ENCODE peak calls at places on chromosomes 13 and 19, in five cellular contexts. One of them, this sample, is unnamed.

GRCh38 chr19:2590630-2591399 is 111.7 kb downstream of the GNG7 start:
- DNase-seq in sigmoid colon: peak; percentile 26
- DNase-seq in hepatocyte: no peak
- DNase-seq in breast epithelium: no peak
- DNase-seq in upper lobe of right lung: no peak
- DNase-seq in this sample: no peak

GRCh38 chr19:45882652-45883585 is 3.0 kb downstream of the IRF2BP1 start:
- DNase-seq in sigmoid colon: peak; percentile 91
- DNase-seq in hepatocyte: peak; percentile 95
- DNase-seq in breast epithelium: peak; percentile 82
- DNase-seq in upper lobe of right lung: peak; percentile 91
- DNase-seq in this sample: peak; percentile 31

GRCh38 chr13:34993470-34993869 is 51.4 kb downstream of the NBEA start:
- DNase-seq in sigmoid colon: no peak
- DNase-seq in hepatocyte: no peak
- DNase-seq in breast epithelium: no peak
- DNase-seq in upper lobe of right lung: no peak
- DNase-seq in this sample: peak; percentile 6

GRCh38 chr19:19146000-19146608 is 7.8 kb upstream of the TMEM161A start:
- DNase-seq in sigmoid colon: peak; percentile 87
- DNase-seq in hepatocyte: peak; percentile 72
- DNase-seq in breast epithelium: peak; percentile 75
- DNase-seq in upper lobe of right lung: peak; percentile 89
- DNase-seq in this sample: peak; percentile 8

GRCh38 chr19:8259142-8259921 is 48.8 kb downstream of the CD320 start:
- DNase-seq in sigmoid colon: peak; percentile 22
- DNase-seq in hepatocyte: no peak
- DNase-seq in breast epithelium: no peak
- DNase-seq in upper lobe of right lung: no peak
- DNase-seq in this sample: no peak

GRCh38 chr13:29137995-29138394 is 317.9 kb downstream of the MTUS2 start:
- DNase-seq in sigmoid colon: no peak
- DNase-seq in hepatocyte: no peak
- DNase-seq in breast epithelium: no peak
- DNase-seq in upper lobe of right lung: no peak
- DNase-seq in this sample: no peak

GRCh38 chr13:98938801-98939200 is 39.1 kb downstream of the DOCK9 start:
- DNase-seq in sigmoid colon: no peak
- DNase-seq in hepatocyte: no peak
- DNase-seq in breast epithelium: no peak
- DNase-seq in upper lobe of right lung: no peak
- DNase-seq in this sample: no peak

GRCh38 chr13:52070929-52071523 is 46.5 kb downstream of the UTP14C start:
- DNase-seq in sigmoid colon: no peak
- DNase-seq in hepatocyte: no peak
- DNase-seq in breast epithelium: no peak
- DNase-seq in upper lobe of right lung: no peak
- DNase-seq in this sample: no peak

GRCh38 chr13:114148521-114148855 is 16.1 kb upstream of the RASA3 start:
- DNase-seq in sigmoid colon: no peak
- DNase-seq in hepatocyte: no peak
- DNase-seq in breast epithelium: no peak
- DNase-seq in upper lobe of right lung: peak; percentile 51
- DNase-seq in this sample: no peak

GRCh38 chr13:106573279-106573831 is 5.4 kb upstream of the ARGLU1 start:
- DNase-seq in sigmoid colon: peak; percentile 71
- DNase-seq in hepatocyte: no peak
- DNase-seq in breast epithelium: no peak
- DNase-seq in upper lobe of right lung: no peak
- DNase-seq in this sample: peak; percentile 38

GRCh38 chr19:6065685-6066365 is 44.5 kb downstream of the RFX2 start:
- DNase-seq in sigmoid colon: no peak
- DNase-seq in hepatocyte: peak; percentile 72
- DNase-seq in breast epithelium: no peak
- DNase-seq in upper lobe of right lung: peak; percentile 73
- DNase-seq in this sample: no peak

GRCh38 chr13:31234729-31235128 is 35.0 kb downstream of the B3GLCT start:
- DNase-seq in sigmoid colon: no peak
- DNase-seq in hepatocyte: no peak
- DNase-seq in breast epithelium: no peak
- DNase-seq in upper lobe of right lung: no peak
- DNase-seq in this sample: no peak

GRCh38 chr13:100473493-100474044 is 115.0 kb downstream of the GGACT start:
- DNase-seq in sigmoid colon: no peak
- DNase-seq in hepatocyte: no peak
- DNase-seq in breast epithelium: no peak
- DNase-seq in upper lobe of right lung: no peak
- DNase-seq in this sample: no peak

GRCh38 chr19:4913996-4914735 is 4.9 kb downstream of the UHRF1 start:
- DNase-seq in sigmoid colon: no peak
- DNase-seq in hepatocyte: no peak
- DNase-seq in breast epithelium: no peak
- DNase-seq in upper lobe of right lung: no peak
- DNase-seq in this sample: no peak

GRCh38 chr19:47658431-47659383 is 49.8 kb downstream of the BICRA start:
- DNase-seq in sigmoid colon: no peak
- DNase-seq in hepatocyte: peak; percentile 67
- DNase-seq in breast epithelium: no peak
- DNase-seq in upper lobe of right lung: no peak
- DNase-seq in this sample: peak; percentile 32

GRCh38 chr13:38667526-38668094 is 19.3 kb upstream of the FREM2 start:
- DNase-seq in sigmoid colon: no peak
- DNase-seq in hepatocyte: no peak
- DNase-seq in breast epithelium: no peak
- DNase-seq in upper lobe of right lung: no peak
- DNase-seq in this sample: no peak

GRCh38 chr13:42107006-42107405 is 58.6 kb downstream of the DGKH start:
- DNase-seq in sigmoid colon: no peak
- DNase-seq in hepatocyte: no peak
- DNase-seq in breast epithelium: no peak
- DNase-seq in upper lobe of right lung: no peak
- DNase-seq in this sample: no peak

GRCh38 chr19:4059931-4060620 is 6.6 kb downstream of the ZBTB7A start:
- DNase-seq in sigmoid colon: peak; percentile 90
- DNase-seq in hepatocyte: peak; percentile 73
- DNase-seq in breast epithelium: no peak
- DNase-seq in upper lobe of right lung: peak; percentile 84
- DNase-seq in this sample: no peak

GRCh38 chr13:104641309-104641708 is 1575.1 kb upstream of the SLC10A2 start:
- DNase-seq in sigmoid colon: no peak
- DNase-seq in hepatocyte: no peak
- DNase-seq in breast epithelium: no peak
- DNase-seq in upper lobe of right lung: no peak
- DNase-seq in this sample: peak; percentile 13

GRCh38 chr19:38043649-38044144 is 136.7 kb downstream of the SIPA1L3 start:
- DNase-seq in sigmoid colon: no peak
- DNase-seq in hepatocyte: no peak
- DNase-seq in breast epithelium: no peak
- DNase-seq in upper lobe of right lung: no peak
- DNase-seq in this sample: no peak

GRCh38 chr19:14003279-14004051 is 2.7 kb downstream of the RFX1 start:
- DNase-seq in sigmoid colon: no peak
- DNase-seq in hepatocyte: no peak
- DNase-seq in breast epithelium: no peak
- DNase-seq in upper lobe of right lung: no peak
- DNase-seq in this sample: no peak

GRCh38 chr19:40778045-40778864 is at the start of gene RAB4B:
- DNase-seq in sigmoid colon: peak; percentile 100
- DNase-seq in hepatocyte: peak; percentile 100
- DNase-seq in breast epithelium: peak; percentile 100
- DNase-seq in upper lobe of right lung: peak; percentile 100
- DNase-seq in this sample: peak; percentile 99

GRCh38 chr13:47215741-47216140 is 318.9 kb upstream of the HTR2A start:
- DNase-seq in sigmoid colon: no peak
- DNase-seq in hepatocyte: no peak
- DNase-seq in breast epithelium: no peak
- DNase-seq in upper lobe of right lung: no peak
- DNase-seq in this sample: peak; percentile 87

GRCh38 chr13:50580684-50581305 is 262.7 kb downstream of the DLEU7 start:
- DNase-seq in sigmoid colon: no peak
- DNase-seq in hepatocyte: no peak
- DNase-seq in breast epithelium: no peak
- DNase-seq in upper lobe of right lung: no peak
- DNase-seq in this sample: peak; percentile 60

GRCh38 chr13:113955235-113955634 is 18.6 kb downstream of the C13orf46 start:
- DNase-seq in sigmoid colon: no peak
- DNase-seq in hepatocyte: no peak
- DNase-seq in breast epithelium: no peak
- DNase-seq in upper lobe of right lung: no peak
- DNase-seq in this sample: no peak

GRCh38 chr19:46766569-46767317 is 20.5 kb upstream of the STRN4 start:
- DNase-seq in sigmoid colon: peak; percentile 68
- DNase-seq in hepatocyte: no peak
- DNase-seq in breast epithelium: no peak
- DNase-seq in upper lobe of right lung: no peak
- DNase-seq in this sample: no peak

DNA sequence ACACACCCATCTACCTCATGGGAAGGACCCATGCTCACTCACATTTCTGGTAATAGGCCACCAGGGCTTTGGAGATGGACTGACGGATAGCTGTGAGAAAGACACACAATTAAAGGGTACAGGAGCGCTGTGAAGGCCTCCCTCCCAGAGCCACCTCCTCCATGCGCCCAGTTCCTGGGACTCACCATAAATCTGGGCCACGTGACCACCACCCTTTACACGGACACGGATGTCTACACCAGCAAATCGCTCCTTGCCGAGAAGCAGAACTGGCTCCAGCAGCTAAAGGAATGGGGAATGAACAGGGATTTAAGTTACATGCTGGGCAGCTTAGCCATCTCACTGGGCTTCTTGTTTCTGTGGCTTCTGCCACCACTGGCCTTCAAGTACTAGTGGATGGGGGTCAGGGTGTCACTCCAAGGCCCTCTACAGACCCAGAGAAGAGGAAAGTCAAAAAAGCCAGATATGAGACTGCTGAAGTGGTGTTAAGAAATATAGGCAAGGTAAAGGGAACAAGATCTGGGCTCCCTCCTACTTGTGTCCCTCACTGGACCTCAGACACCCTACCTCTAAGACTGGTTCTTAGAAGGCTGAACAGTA is 2.2 kb downstream of the RPS16 start:
- DNase-seq in sigmoid colon: no peak
- DNase-seq in hepatocyte: no peak
- DNase-seq in breast epithelium: no peak
- DNase-seq in upper lobe of right lung: no peak
- DNase-seq in this sample: no peak
- H3K4me3 ChIP-seq in sigmoid colon: no peak overlapping the region
- H3K4me3 ChIP-seq in hepatocyte: no peak overlapping the region
- H3K4me3 ChIP-seq in breast epithelium: no peak overlapping the region
- H3K4me3 ChIP-seq in upper lobe of right lung: no peak overlapping the region
- H3K4me3 ChIP-seq in this sample: no peak overlapping the region

DNA sequence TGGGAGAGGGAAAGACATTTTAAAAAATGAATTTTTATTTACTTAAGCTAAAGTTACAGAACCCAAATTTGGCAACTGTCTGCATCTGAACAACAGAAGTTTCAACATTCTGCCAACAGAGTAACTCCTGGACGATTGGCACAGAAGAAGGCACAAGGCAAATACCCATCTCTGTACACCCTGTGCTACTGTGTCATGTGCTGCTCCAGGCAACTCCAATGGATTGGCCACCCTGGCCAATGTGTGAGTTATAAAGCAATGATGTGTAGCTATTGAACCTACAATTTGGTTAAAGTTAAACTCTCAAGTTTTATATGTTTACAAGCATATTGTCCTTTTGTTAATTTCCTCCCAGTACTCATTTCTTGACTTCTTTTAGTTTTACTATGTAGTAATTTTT is 6.1 kb downstream of the STARD13 start:
- DNase-seq in sigmoid colon: no peak
- DNase-seq in hepatocyte: no peak
- DNase-seq in breast epithelium: peak; percentile 30
- DNase-seq in upper lobe of right lung: no peak
- DNase-seq in this sample: no peak
- H3K4me3 ChIP-seq in sigmoid colon: no peak overlapping the region
- H3K4me3 ChIP-seq in hepatocyte: no peak overlapping the region
- H3K4me3 ChIP-seq in breast epithelium: no peak overlapping the region
- H3K4me3 ChIP-seq in upper lobe of right lung: no peak overlapping the region
- H3K4me3 ChIP-seq in this sample: no peak overlapping the region

DNA sequence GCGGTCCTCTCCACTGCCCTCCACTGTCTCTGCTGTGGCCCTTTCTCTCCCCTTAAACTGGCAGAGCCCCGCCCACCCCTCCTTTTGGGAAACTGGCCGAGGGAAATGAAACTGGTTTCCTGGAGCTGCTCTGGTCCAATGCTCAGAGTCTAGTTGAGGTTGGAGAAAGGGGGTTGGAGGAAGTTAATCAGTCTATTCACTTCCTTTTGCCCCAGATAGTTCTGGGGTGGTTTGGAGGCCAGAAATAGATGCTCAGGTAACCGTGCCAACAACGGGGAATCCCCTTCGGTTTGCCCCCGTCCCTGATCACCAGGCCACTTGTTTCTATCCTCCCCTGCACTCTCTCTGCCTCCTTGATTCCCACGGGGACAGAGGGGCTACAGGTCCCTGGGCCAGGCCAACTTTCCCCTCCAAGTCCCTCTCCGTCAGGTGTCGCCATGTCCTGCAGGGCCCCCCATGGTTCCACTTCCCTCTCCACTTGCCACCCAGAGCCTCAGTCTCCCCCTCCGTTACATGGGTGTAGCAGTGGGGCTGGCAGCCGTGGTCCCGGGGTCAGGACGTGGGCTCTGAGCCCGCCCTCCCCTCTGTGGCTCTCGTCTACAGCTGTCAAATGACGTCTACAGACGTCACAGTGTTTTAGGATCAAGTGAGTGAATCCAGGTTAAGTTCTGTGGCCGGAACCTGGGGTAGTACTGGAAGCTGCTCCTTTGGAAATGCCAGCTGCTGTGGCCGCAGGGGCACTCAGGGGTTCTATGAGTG is at the start of gene IL4I1:
- DNase-seq in sigmoid colon: no peak
- DNase-seq in hepatocyte: no peak
- DNase-seq in breast epithelium: no peak
- DNase-seq in upper lobe of right lung: peak; percentile 73
- DNase-seq in this sample: no peak
- H3K4me3 ChIP-seq in sigmoid colon: no peak within 1 kb of the TSS
- H3K4me3 ChIP-seq in hepatocyte: no peak within 1 kb of the TSS
- H3K4me3 ChIP-seq in breast epithelium: no peak within 1 kb of the TSS
- H3K4me3 ChIP-seq in upper lobe of right lung: no peak within 1 kb of the TSS
- H3K4me3 ChIP-seq in this sample: no peak within 1 kb of the TSS

DNA sequence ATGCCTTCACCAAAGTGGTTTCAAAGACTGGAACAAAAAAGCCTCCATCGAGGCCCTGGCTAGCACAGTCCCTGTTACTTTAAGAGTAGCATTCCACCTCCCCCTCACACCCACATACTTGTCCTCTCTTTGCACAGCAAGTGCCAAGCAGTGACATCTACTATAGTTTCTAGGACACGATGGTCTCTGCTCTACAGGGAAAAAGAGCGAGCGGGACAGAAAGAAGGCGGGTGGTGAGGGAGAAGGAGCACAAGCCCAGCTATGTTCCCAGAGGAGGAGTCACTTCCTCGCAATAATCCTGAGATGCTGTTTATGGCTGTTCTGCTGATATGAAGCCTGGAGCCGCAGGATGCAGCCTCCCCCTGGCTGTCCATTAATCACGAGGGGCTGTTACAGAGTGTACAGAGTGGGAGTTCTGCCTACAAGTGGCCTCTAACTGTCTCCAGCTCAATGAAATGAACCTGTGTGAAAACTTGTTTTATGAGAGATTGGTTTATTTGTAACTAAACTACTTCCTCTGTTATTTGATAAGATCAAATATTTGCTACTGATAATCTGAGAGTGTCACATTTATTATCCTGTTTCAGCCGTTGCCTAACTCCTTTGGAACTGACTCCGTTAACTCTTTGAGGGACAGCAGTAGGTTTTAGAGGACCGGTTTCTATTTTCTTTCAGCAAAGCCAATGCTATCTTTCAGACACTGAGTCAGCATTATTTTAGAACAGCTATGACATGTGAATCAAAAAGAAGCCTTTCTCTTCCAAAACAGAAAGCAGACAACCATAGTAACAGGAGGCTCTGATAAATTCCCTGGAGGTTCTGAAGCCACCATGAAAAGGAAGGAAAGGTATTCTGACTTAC is 208.0 kb downstream of the SPRY2 start:
- DNase-seq in sigmoid colon: peak; percentile 70
- DNase-seq in hepatocyte: peak; percentile 83
- DNase-seq in breast epithelium: peak; percentile 53
- DNase-seq in upper lobe of right lung: peak; percentile 72
- DNase-seq in this sample: peak; percentile 45
- H3K4me3 ChIP-seq in sigmoid colon: no peak overlapping the region
- H3K4me3 ChIP-seq in hepatocyte: peak overlapping the region; percentile 2
- H3K4me3 ChIP-seq in breast epithelium: peak overlapping the region; percentile 40
- H3K4me3 ChIP-seq in upper lobe of right lung: peak overlapping the region; percentile 30
- H3K4me3 ChIP-seq in this sample: peak overlapping the region; percentile 27